ENCODE peak calls at places on chromosomes 11 and 22, in ten cellular contexts. F, L, Q, H, B, Y, P, V, U and C are unnamed samples.

GRCh38 chr11:64760759-64761417 is 1.1 kb upstream of the PYGM start:
- DNase-seq in P (no peak), L (no peak), F (no peak), U (no peak), Q (no peak), Y (peak; percentile 66), B (peak; percentile 73), H (no peak), V (peak; percentile 66), C (no peak)

GRCh38 chr11:95790933-95791247 is 592 bp downstream of the CEP57 start:
- DNase-seq in Q (peak; percentile 64), Y (no peak), B (peak; percentile 53), F (peak; percentile 96), V (peak; percentile 87), H (peak; percentile 88), U (peak; percentile 67), P (peak; percentile 61), L (peak; percentile 69), C (peak; percentile 59)

GRCh38 chr11:63802637-63803414 is 10.4 kb upstream of the SPINDOC start:
- DNase-seq in F (no peak), B (peak; percentile 36), L (no peak), U (no peak), Q (peak; percentile 57), V (no peak), Y (peak; percentile 29), H (no peak), P (no peak), C (no peak)

GRCh38 chr11:75924966-75925784 is 110.2 kb downstream of the UVRAG start:
- DNase-seq in L (no peak), V (no peak), F (no peak), Y (no peak), U (peak; percentile 27), B (no peak), P (no peak), Q (no peak), H (no peak), C (no peak)

GRCh38 chr22:29480512-29481264 is 670 bp downstream of the NEFH start:
- DNase-seq in P (no peak), V (no peak), H (peak; percentile 10), U (no peak), L (no peak), Q (peak; percentile 56), F (no peak), Y (no peak), B (no peak), C (no peak)

GRCh38 chr22:27207907-27208306 is 550.5 kb downstream of the MIAT start:
- DNase-seq in P (no peak), B (peak; percentile 38), V (no peak), Y (no peak), L (no peak), Q (peak; percentile 39), U (no peak), H (peak; percentile 19), F (no peak), C (peak; percentile 88)

GRCh38 chr11:115678942-115679341 is 174.7 kb upstream of the CADM1 start:
- DNase-seq in H (no peak), P (no peak), Y (no peak), F (no peak), Q (no peak), V (no peak), B (peak; percentile 18), L (no peak), U (peak; percentile 47), C (peak; percentile 53)

GRCh38 chr11:116311141-116311540 is 461.6 kb downstream of the BUD13 start:
- DNase-seq in P (no peak), Q (no peak), L (no peak), F (no peak), H (no peak), V (no peak), Y (no peak), B (no peak), U (peak; percentile 45), C (no peak)

GRCh38 chr11:35598254-35599125 is 19.8 kb upstream of the FJX1 start:
- DNase-seq in P (no peak), Q (peak; percentile 88), B (no peak), U (no peak), Y (no peak), V (no peak), L (no peak), F (no peak), H (no peak), C (no peak)

GRCh38 chr22:49525776-49526535 is 301.7 kb downstream of the BRD1 start:
- DNase-seq in L (no peak), F (no peak), Q (no peak), V (peak; percentile 63), P (no peak), U (no peak), H (peak; percentile 6), Y (peak; percentile 78), B (peak; percentile 74), C (peak; percentile 30)

GRCh38 chr22:22692707-22693530 is 48.5 kb downstream of the GGTLC2 start:
- DNase-seq in U (no peak), B (no peak), L (no peak), Q (peak; percentile 57), F (peak; percentile 86), H (peak; percentile 44), P (no peak), V (peak; percentile 48), Y (peak; percentile 89), C (no peak)
- TF ChIP-seq CTCF in U (peak; percentile 35), B (no peak), L (no peak), Q (peak; percentile 33), F (peak; percentile 79), H (peak; percentile 75), P (no peak), V (no peak), Y (peak; percentile 53), C (no peak)

GRCh38 chr11:108221401-108221800 is 1.0 kb downstream of the NPAT start:
- DNase-seq in Y (no peak), B (no peak), U (no peak), F (no peak), L (no peak), H (no peak), Q (peak; percentile 45), P (no peak), V (no peak), C (no peak)

GRCh38 chr11:108221981-108222685 is at the start of gene NPAT:
- DNase-seq in Q (no peak), B (no peak), H (no peak), Y (no peak), L (no peak), F (no peak), P (no peak), V (no peak), U (no peak), C (no peak)

GRCh38 chr11:108223449-108224149 is 732 bp downstream of the ATM start:
- DNase-seq in H (no peak), Q (peak; percentile 22), B (no peak), F (no peak), L (no peak), V (no peak), Y (no peak), U (no peak), P (no peak), C (no peak)

GRCh38 chr11:108224366-108224765 is 1.5 kb downstream of the ATM start:
- DNase-seq in F (no peak), B (no peak), P (no peak), Q (no peak), V (no peak), L (no peak), U (no peak), H (no peak), Y (no peak), C (no peak)

DNA sequence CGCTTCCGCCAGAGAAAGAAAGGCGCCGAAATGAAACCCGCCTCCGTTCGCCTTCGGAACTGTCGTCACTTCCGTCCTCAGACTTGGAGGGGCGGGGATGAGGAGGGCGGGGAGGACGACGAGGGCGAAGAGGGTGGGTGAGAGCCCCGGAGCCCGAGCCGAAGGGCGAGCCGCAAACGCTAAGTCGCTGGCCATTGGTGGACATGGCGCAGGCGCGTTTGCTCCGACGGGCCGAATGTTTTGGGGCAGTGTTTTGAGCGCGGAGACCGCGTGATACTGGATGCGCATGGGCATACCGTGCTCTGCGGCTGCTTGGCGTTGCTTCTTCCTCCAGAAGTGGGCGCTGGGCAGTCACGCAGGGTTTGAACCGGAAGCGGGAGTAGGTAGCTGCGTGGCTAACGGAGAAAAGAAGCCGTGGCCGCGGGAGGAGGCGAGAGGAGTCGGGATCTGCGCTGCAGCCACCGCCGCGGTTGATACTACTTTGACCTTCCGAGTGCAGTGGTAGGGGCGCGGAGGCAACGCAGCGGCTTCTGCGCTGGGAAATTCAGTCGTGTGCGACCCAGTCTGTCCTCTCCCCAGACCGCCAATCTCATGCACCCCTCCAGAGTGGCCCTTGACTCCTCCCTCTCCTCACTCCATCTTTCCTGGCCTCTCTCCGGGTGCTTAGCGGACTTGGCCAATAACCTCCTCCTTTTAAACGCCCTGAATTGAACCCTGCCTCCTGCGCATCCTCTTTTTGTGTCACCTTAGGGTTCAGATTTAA is at the start of gene ATM:
- DNase-seq in Y (peak; percentile 100), H (peak; percentile 100), Q (peak; percentile 99), U (peak; percentile 100), F (peak; percentile 100), L (peak; percentile 100), B (peak; percentile 99), P (peak; percentile 97), V (peak; percentile 100), C (peak; percentile 100)
- TF ChIP-seq POLR2A in Y (no peak), H (no peak), Q (peak; percentile 65), U (no peak), F (peak; percentile 21), L (peak; percentile 62), B (peak; percentile 33), P (peak; percentile 59), V (peak; percentile 20), C (peak; percentile 47)

GRCh38 chr11:1205121-1205986 is 17.5 kb upstream of the MUC5B start:
- DNase-seq in F (peak; percentile 31), Y (peak; percentile 62), B (peak; percentile 8), H (peak; percentile 0), P (no peak), U (peak; percentile 9), V (peak; percentile 58), Q (no peak), L (no peak), C (peak; percentile 81)

GRCh38 chr11:1205987-1206331 is 16.9 kb upstream of the MUC5B start:
- DNase-seq in L (no peak), Y (peak; percentile 42), B (peak; percentile 1), P (no peak), H (no peak), V (no peak), Q (no peak), F (peak; percentile 33), U (no peak), C (peak; percentile 63)

GRCh38 chr11:1207451-1208360 is 15.2 kb upstream of the MUC5B start:
- DNase-seq in U (peak; percentile 12), V (peak; percentile 59), L (no peak), B (peak; percentile 7), H (peak; percentile 1), P (no peak), Q (no peak), F (peak; percentile 42), Y (peak; percentile 72), C (no peak)

GRCh38 chr11:1208361-1209261 is 14.3 kb upstream of the MUC5B start:
- DNase-seq in L (no peak), Y (peak; percentile 61), U (peak; percentile 7), H (peak; percentile 1), F (peak; percentile 35), Q (no peak), V (peak; percentile 52), P (no peak), B (peak; percentile 6), C (peak; percentile 74)

GRCh38 chr11:1206391-1207271 is 16.2 kb upstream of the MUC5B start:
- DNase-seq in Q (no peak), P (no peak), L (no peak), H (peak; percentile 0), Y (peak; percentile 46), F (peak; percentile 33), U (peak; percentile 8), B (peak; percentile 9), V (peak; percentile 48), C (peak; percentile 82)
- H3K4me3 ChIP-seq in Q (no peak overlapping the region), P (no peak overlapping the region), L (no peak overlapping the region), H (no peak overlapping the region), Y (no peak overlapping the region), F (no peak overlapping the region), U (no peak overlapping the region), B (no peak overlapping the region), V (no peak overlapping the region), C (no peak overlapping the region)

GRCh38 chr11:3797329-3798090 is at the start of gene NUP98:
- DNase-seq in V (peak; percentile 100), P (peak; percentile 99), Y (peak; percentile 100), L (peak; percentile 100), H (peak; percentile 100), U (peak; percentile 100), Q (peak; percentile 100), B (peak; percentile 100), F (peak; percentile 100), C (peak; percentile 100)
- TF ChIP-seq CTCF in V (no peak), P (no peak), Y (peak; percentile 24), L (no peak), H (no peak), U (no peak), Q (no peak), B (no peak), F (no peak), C (no peak)